ENCODE peak calls at places on chromosomes 1 and 21, in five cellular contexts. I is substantia nigra, B is hypothalamus, R is heart left ventricle, U is cardiac muscle cell. L is an unnamed sample.
A peak's percentile ranks its signal among the peaks of the same experiment; 100 is the strongest.

GRCh38 chr1:34865573-34865972 is 6.0 kb upstream of the SMIM12 start:
- DNase-seq in I (no peak), B (no peak), R (no peak), U (no peak), L (no peak)

GRCh38 chr1:206794294-206794908 is 22.1 kb upstream of the IL10 start:
- DNase-seq in I (no peak), B (no peak), R (no peak), U (no peak), L (no peak)

GRCh38 chr1:111648826-111649225 is 29.2 kb downstream of the RAP1A start:
- DNase-seq in I (no peak), B (no peak), R (no peak), U (no peak), L (no peak)

GRCh38 chr21:28229811-28230210 is 762.9 kb downstream of the LTN1 start:
- DNase-seq in I (no peak), B (no peak), R (no peak), U (peak; percentile 91), L (no peak)

GRCh38 chr1:164771568-164772350 is 212.8 kb downstream of the PBX1 start:
- DNase-seq in I (no peak), B (no peak), R (no peak), U (peak; percentile 79), L (no peak)

GRCh38 chr1:37465596-37466517 is 8.5 kb upstream of the ZC3H12A start:
- DNase-seq in I (no peak), B (no peak), R (no peak), U (peak; percentile 50), L (no peak)

GRCh38 chr1:189657715-189658114 is 819.9 kb downstream of the BRINP3 start:
- DNase-seq in I (no peak), B (no peak), R (no peak), U (no peak), L (no peak)

GRCh38 chr21:27359141-27359540 is 392.3 kb upstream of the ADAMTS5 start:
- DNase-seq in I (no peak), B (no peak), R (no peak), U (no peak), L (no peak)

GRCh38 chr1:29706936-29707335 is 470.6 kb downstream of the PTPRU start:
- DNase-seq in I (no peak), B (no peak), R (no peak), U (peak; percentile 73), L (no peak)

GRCh38 chr1:66282343-66282852 is 251.6 kb upstream of the SGIP1 start:
- DNase-seq in I (no peak), B (no peak), R (peak; percentile 28), U (peak; percentile 87), L (peak; percentile 76)

GRCh38 chr1:21761052-21761451 is 21.9 kb downstream of the USP48 start:
- DNase-seq in I (no peak), B (no peak), R (no peak), U (no peak), L (no peak)

GRCh38 chr1:1062364-1063163 is 11.5 kb downstream of the RNF223 start:
- DNase-seq in I (no peak), B (no peak), R (no peak), U (peak; percentile 27), L (no peak)

GRCh38 chr1:170445096-170445495 is 86.9 kb upstream of the GORAB start:
- DNase-seq in I (no peak), B (no peak), R (no peak), U (peak; percentile 82), L (no peak)

GRCh38 chr1:205069371-205070125 is 14.7 kb downstream of the TMEM81 start:
- DNase-seq in I (no peak), B (no peak), R (no peak), U (no peak), L (no peak)

GRCh38 chr1:109466440-109467300 is at the start of gene SYPL2:
- DNase-seq in I (no peak), B (peak; percentile 22), R (peak; percentile 69), U (peak; percentile 21), L (no peak)

L was measured in stimulated activated effector memory CD8-positive, alpha-beta T cell treated with anti-CD3 and anti-CD28 coated beads, Interleukin-12 subunit alpha, Interleukin-12 subunit beta, amount 100 ng/mL, for 72 hours.